ENCODE peak calls at places on chromosomes 16 and 17, in seven cellular contexts. One of them, this sample, is unnamed.

GRCh38 chr16:78990309-78990701 is 610.2 kb downstream of the MAF start:
- DNase-seq in bronchial epithelial cell: no peak
- DNase-seq in Jurkat, Clone E6-1: no peak
- DNase-seq in brain microvascular endothelial cell: no peak
- DNase-seq in dorsolateral prefrontal cortex: peak
- DNase-seq in aorta: no peak
- DNase-seq in lower leg skin: no peak
- DNase-seq in this sample: no peak

GRCh38 chr17:35612924-35613521 is 25.9 kb downstream of the AP2B1 start:
- DNase-seq in bronchial epithelial cell: peak
- DNase-seq in dorsolateral prefrontal cortex: peak
- DNase-seq in aorta: peak
- DNase-seq in lower leg skin: no peak
- DNase-seq in brain microvascular endothelial cell: peak
- DNase-seq in Jurkat, Clone E6-1: peak
- DNase-seq in this sample: peak

GRCh38 chr17:45103269-45103795 is 29.0 kb downstream of the PLCD3 start:
- DNase-seq in Jurkat, Clone E6-1: no peak
- DNase-seq in bronchial epithelial cell: no peak
- DNase-seq in brain microvascular endothelial cell: no peak
- DNase-seq in dorsolateral prefrontal cortex: no peak
- DNase-seq in lower leg skin: no peak
- DNase-seq in aorta: no peak
- DNase-seq in this sample: no peak

GRCh38 chr17:64418506-64419339 is 28.1 kb upstream of the PECAM1 start:
- DNase-seq in bronchial epithelial cell: peak
- DNase-seq in Jurkat, Clone E6-1: peak
- DNase-seq in aorta: no peak
- DNase-seq in dorsolateral prefrontal cortex: no peak
- DNase-seq in lower leg skin: peak
- DNase-seq in brain microvascular endothelial cell: peak
- DNase-seq in this sample: peak

GRCh38 chr17:72996791-72997190 is 95.7 kb downstream of the SLC39A11 start:
- DNase-seq in Jurkat, Clone E6-1: no peak
- DNase-seq in brain microvascular endothelial cell: no peak
- DNase-seq in aorta: no peak
- DNase-seq in dorsolateral prefrontal cortex: no peak
- DNase-seq in bronchial epithelial cell: no peak
- DNase-seq in lower leg skin: no peak
- DNase-seq in this sample: no peak

GRCh38 chr17:27066315-27066714 is 227.6 kb upstream of the WSB1 start:
- DNase-seq in Jurkat, Clone E6-1: no peak
- DNase-seq in dorsolateral prefrontal cortex: no peak
- DNase-seq in bronchial epithelial cell: no peak
- DNase-seq in lower leg skin: no peak
- DNase-seq in aorta: no peak
- DNase-seq in brain microvascular endothelial cell: no peak
- DNase-seq in this sample: no peak

GRCh38 chr16:87463722-87464690 is 28.8 kb downstream of the ZCCHC14 start:
- DNase-seq in brain microvascular endothelial cell: peak
- DNase-seq in lower leg skin: no peak
- DNase-seq in aorta: peak
- DNase-seq in Jurkat, Clone E6-1: peak
- DNase-seq in dorsolateral prefrontal cortex: peak
- DNase-seq in bronchial epithelial cell: peak
- DNase-seq in this sample: peak

GRCh38 chr17:15341385-15341849 is at the start of gene TEKT3:
- DNase-seq in dorsolateral prefrontal cortex: peak
- DNase-seq in lower leg skin: peak
- DNase-seq in aorta: peak
- DNase-seq in bronchial epithelial cell: peak
- DNase-seq in Jurkat, Clone E6-1: no peak
- DNase-seq in brain microvascular endothelial cell: peak
- DNase-seq in this sample: no peak

GRCh38 chr16:63742150-63742549 is 1379.7 kb downstream of the CDH11 start:
- DNase-seq in lower leg skin: no peak
- DNase-seq in Jurkat, Clone E6-1: no peak
- DNase-seq in dorsolateral prefrontal cortex: no peak
- DNase-seq in aorta: no peak
- DNase-seq in brain microvascular endothelial cell: no peak
- DNase-seq in bronchial epithelial cell: no peak
- DNase-seq in this sample: no peak

GRCh38 chr17:79940381-79941087 is 95.1 kb downstream of the TBC1D16 start:
- DNase-seq in bronchial epithelial cell: no peak
- DNase-seq in dorsolateral prefrontal cortex: no peak
- DNase-seq in brain microvascular endothelial cell: no peak
- DNase-seq in lower leg skin: peak
- DNase-seq in aorta: peak
- DNase-seq in Jurkat, Clone E6-1: no peak
- DNase-seq in this sample: no peak

GRCh38 chr16:85750021-85750826 is 672 bp downstream of the C16orf74 start:
- DNase-seq in lower leg skin: no peak
- DNase-seq in Jurkat, Clone E6-1: peak
- DNase-seq in bronchial epithelial cell: peak
- DNase-seq in dorsolateral prefrontal cortex: no peak
- DNase-seq in aorta: no peak
- DNase-seq in brain microvascular endothelial cell: no peak
- DNase-seq in this sample: no peak

GRCh38 chr17:1169471-1169908 is 10.3 kb downstream of the ABR start:
- DNase-seq in dorsolateral prefrontal cortex: no peak
- DNase-seq in bronchial epithelial cell: no peak
- DNase-seq in brain microvascular endothelial cell: no peak
- DNase-seq in lower leg skin: no peak
- DNase-seq in Jurkat, Clone E6-1: no peak
- DNase-seq in aorta: no peak
- DNase-seq in this sample: no peak

GRCh38 chr16:4369006-4369766 is 2.5 kb upstream of the VASN start:
- DNase-seq in bronchial epithelial cell: peak
- DNase-seq in brain microvascular endothelial cell: no peak
- DNase-seq in Jurkat, Clone E6-1: no peak
- DNase-seq in dorsolateral prefrontal cortex: no peak
- DNase-seq in lower leg skin: no peak
- DNase-seq in aorta: peak
- DNase-seq in this sample: no peak

GRCh38 chr16:68257906-68258800 is 6.2 kb upstream of the SLC7A6 start:
- DNase-seq in dorsolateral prefrontal cortex: no peak
- DNase-seq in Jurkat, Clone E6-1: no peak
- DNase-seq in lower leg skin: no peak
- DNase-seq in aorta: peak
- DNase-seq in bronchial epithelial cell: peak
- DNase-seq in brain microvascular endothelial cell: peak
- DNase-seq in this sample: no peak

GRCh38 chr17:35188111-35188510 is 6.1 kb downstream of the SLC35G3 start:
- DNase-seq in aorta: no peak
- DNase-seq in bronchial epithelial cell: peak
- DNase-seq in brain microvascular endothelial cell: no peak
- DNase-seq in lower leg skin: no peak
- DNase-seq in Jurkat, Clone E6-1: no peak
- DNase-seq in dorsolateral prefrontal cortex: no peak
- DNase-seq in this sample: no peak

GRCh38 chr16:69865701-69866100 is 85.4 kb upstream of the CLEC18A start:
- DNase-seq in lower leg skin: no peak
- DNase-seq in brain microvascular endothelial cell: peak
- DNase-seq in aorta: no peak
- DNase-seq in dorsolateral prefrontal cortex: no peak
- DNase-seq in Jurkat, Clone E6-1: no peak
- DNase-seq in bronchial epithelial cell: no peak
- DNase-seq in this sample: no peak

GRCh38 chr17:65305116-65305515 is 167.9 kb downstream of the RGS9 start:
- DNase-seq in lower leg skin: no peak
- DNase-seq in aorta: no peak
- DNase-seq in Jurkat, Clone E6-1: no peak
- DNase-seq in bronchial epithelial cell: no peak
- DNase-seq in dorsolateral prefrontal cortex: no peak
- DNase-seq in brain microvascular endothelial cell: no peak
- DNase-seq in this sample: no peak

DNA sequence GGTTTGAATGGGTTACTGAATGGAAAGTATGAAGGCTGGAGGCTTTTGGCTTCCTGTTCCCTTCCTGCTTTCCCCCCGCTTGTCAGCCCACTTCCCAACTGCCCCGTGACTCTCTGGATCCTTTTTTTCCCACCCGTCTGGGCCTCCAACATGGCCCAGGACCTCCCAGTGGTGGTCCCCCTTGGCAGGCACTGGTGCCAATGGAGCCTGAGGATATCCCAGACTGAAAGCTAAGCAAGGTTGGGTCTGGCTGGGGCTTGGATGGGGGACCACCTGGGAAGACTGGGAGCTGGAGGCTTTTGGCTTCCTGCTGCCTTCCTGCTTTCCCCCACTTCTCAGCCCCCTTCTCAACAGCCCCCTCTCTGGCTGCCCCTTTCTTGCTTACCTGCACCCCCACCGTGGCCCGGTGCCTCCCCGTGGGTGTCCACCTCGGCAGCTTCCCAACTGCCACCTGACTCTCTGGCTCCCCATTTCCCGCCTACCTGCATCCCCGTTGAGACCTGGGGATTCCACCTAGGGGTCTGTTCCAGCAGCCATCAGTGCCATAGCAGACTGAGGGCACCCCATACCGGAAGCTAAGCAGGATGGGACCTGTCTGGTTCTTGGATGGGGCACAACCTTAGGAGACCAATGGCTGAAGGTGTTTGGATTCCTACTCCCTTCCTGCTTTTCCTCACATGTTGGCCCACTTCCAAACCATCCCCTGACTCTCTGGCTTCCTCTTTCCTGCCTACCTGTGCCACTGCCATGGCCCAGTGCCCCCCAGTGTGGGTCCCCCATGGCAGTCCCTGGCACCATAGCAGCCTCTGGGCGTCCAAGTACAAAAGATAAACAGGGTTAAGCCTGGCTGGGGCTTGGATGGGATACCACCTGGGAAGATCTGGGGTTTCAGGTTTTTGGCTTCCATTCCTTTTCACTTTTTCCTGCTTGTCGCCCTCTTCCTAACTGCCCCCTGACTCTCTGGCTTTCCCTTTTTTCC is 2295.3 kb downstream of the TP53TG3F start:
- DNase-seq in lower leg skin: peak
- DNase-seq in bronchial epithelial cell: no peak
- DNase-seq in brain microvascular endothelial cell: no peak
- DNase-seq in dorsolateral prefrontal cortex: no peak
- DNase-seq in Jurkat, Clone E6-1: no peak
- DNase-seq in aorta: no peak
- DNase-seq in this sample: no peak
- H3K4me3 ChIP-seq in lower leg skin: no peak
- H3K4me3 ChIP-seq in bronchial epithelial cell: no peak
- H3K4me3 ChIP-seq in brain microvascular endothelial cell: no peak
- H3K4me3 ChIP-seq in dorsolateral prefrontal cortex: no peak
- H3K4me3 ChIP-seq in Jurkat, Clone E6-1: no peak
- H3K4me3 ChIP-seq in aorta: no peak
- H3K4me3 ChIP-seq in this sample: no peak

GRCh38 chr16:51147776-51148673 is 3.0 kb downstream of the SALL1 start:
- DNase-seq in bronchial epithelial cell: no peak
- DNase-seq in Jurkat, Clone E6-1: no peak
- DNase-seq in brain microvascular endothelial cell: no peak
- DNase-seq in lower leg skin: no peak
- DNase-seq in dorsolateral prefrontal cortex: no peak
- DNase-seq in aorta: no peak
- DNase-seq in this sample: no peak
- H3K4me3 ChIP-seq in bronchial epithelial cell: no peak
- H3K4me3 ChIP-seq in Jurkat, Clone E6-1: no peak
- H3K4me3 ChIP-seq in brain microvascular endothelial cell: no peak
- H3K4me3 ChIP-seq in lower leg skin: no peak
- H3K4me3 ChIP-seq in dorsolateral prefrontal cortex: peak
- H3K4me3 ChIP-seq in aorta: no peak
- H3K4me3 ChIP-seq in this sample: no peak

GRCh38 chr17:60135160-60135950 is 14.4 kb upstream of the CA4 start:
- DNase-seq in lower leg skin: peak
- DNase-seq in aorta: peak
- DNase-seq in bronchial epithelial cell: peak
- DNase-seq in Jurkat, Clone E6-1: peak
- DNase-seq in brain microvascular endothelial cell: peak
- DNase-seq in dorsolateral prefrontal cortex: peak
- DNase-seq in this sample: peak
- H3K4me3 ChIP-seq in lower leg skin: peak
- H3K4me3 ChIP-seq in aorta: peak
- H3K4me3 ChIP-seq in bronchial epithelial cell: peak
- H3K4me3 ChIP-seq in Jurkat, Clone E6-1: peak
- H3K4me3 ChIP-seq in brain microvascular endothelial cell: peak
- H3K4me3 ChIP-seq in dorsolateral prefrontal cortex: peak
- H3K4me3 ChIP-seq in this sample: peak

DNA sequence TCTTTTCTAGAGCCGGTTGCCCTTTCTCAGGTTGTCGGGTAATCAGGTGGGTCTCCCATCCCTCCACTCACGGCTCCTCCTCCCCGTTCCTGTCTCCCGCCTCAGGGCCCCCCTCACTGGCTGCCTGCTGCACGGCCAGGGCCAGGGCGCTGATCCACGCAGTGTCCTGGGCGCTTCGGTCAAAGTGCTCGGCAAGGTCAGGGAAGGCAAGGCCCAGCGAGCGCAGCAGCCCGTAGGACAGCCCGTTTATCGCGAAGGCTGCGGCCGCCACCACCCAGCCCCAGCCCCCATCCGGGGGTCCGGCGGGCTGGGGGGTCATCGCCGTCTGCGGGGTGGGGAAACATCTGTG is 723 bp downstream of the SLC16A11 start:
- DNase-seq in brain microvascular endothelial cell: no peak
- DNase-seq in Jurkat, Clone E6-1: no peak
- DNase-seq in lower leg skin: no peak
- DNase-seq in dorsolateral prefrontal cortex: no peak
- DNase-seq in bronchial epithelial cell: no peak
- DNase-seq in aorta: no peak
- DNase-seq in this sample: no peak
- H3K4me3 ChIP-seq in brain microvascular endothelial cell: peak
- H3K4me3 ChIP-seq in Jurkat, Clone E6-1: no peak
- H3K4me3 ChIP-seq in lower leg skin: peak
- H3K4me3 ChIP-seq in dorsolateral prefrontal cortex: peak
- H3K4me3 ChIP-seq in bronchial epithelial cell: peak
- H3K4me3 ChIP-seq in aorta: no peak
- H3K4me3 ChIP-seq in this sample: peak

GRCh38 chr16:66226762-66227161 is 139.7 kb upstream of the CDH5 start:
- DNase-seq in dorsolateral prefrontal cortex: no peak
- DNase-seq in aorta: no peak
- DNase-seq in lower leg skin: peak
- DNase-seq in bronchial epithelial cell: no peak
- DNase-seq in brain microvascular endothelial cell: no peak
- DNase-seq in Jurkat, Clone E6-1: no peak
- DNase-seq in this sample: no peak
- H3K4me3 ChIP-seq in dorsolateral prefrontal cortex: no peak
- H3K4me3 ChIP-seq in aorta: no peak
- H3K4me3 ChIP-seq in lower leg skin: no peak
- H3K4me3 ChIP-seq in bronchial epithelial cell: no peak
- H3K4me3 ChIP-seq in brain microvascular endothelial cell: no peak
- H3K4me3 ChIP-seq in Jurkat, Clone E6-1: no peak
- H3K4me3 ChIP-seq in this sample: no peak

GRCh38 chr17:6488008-6488539 is 43.8 kb downstream of the PIMREG start:
- DNase-seq in dorsolateral prefrontal cortex: no peak
- DNase-seq in aorta: peak
- DNase-seq in lower leg skin: no peak
- DNase-seq in brain microvascular endothelial cell: no peak
- DNase-seq in Jurkat, Clone E6-1: no peak
- DNase-seq in bronchial epithelial cell: no peak
- DNase-seq in this sample: no peak
- H3K4me3 ChIP-seq in dorsolateral prefrontal cortex: no peak
- H3K4me3 ChIP-seq in aorta: no peak
- H3K4me3 ChIP-seq in lower leg skin: no peak
- H3K4me3 ChIP-seq in brain microvascular endothelial cell: no peak
- H3K4me3 ChIP-seq in Jurkat, Clone E6-1: no peak
- H3K4me3 ChIP-seq in bronchial epithelial cell: no peak
- H3K4me3 ChIP-seq in this sample: no peak

This sample was measured in CD4-positive, alpha-beta memory T cell.